ENCODE peak calls at places on chromosomes 13 and 19, in nine cellular contexts. One of them, this sample, is unnamed.

GRCh38 chr13:29754486-29754806 is 96.0 kb downstream of the UBL3 start:
- DNase-seq in lung: no peak
- DNase-seq in lower lobe of right lung: no peak
- DNase-seq in neural progenitor cell: no peak
- DNase-seq in tibial nerve: no peak
- DNase-seq in mesenchymal stem cell: peak
- DNase-seq in uterus: no peak
- DNase-seq in endodermal cell: peak
- DNase-seq in ovary: no peak
- DNase-seq in this sample: peak

GRCh38 chr19:36125557-36125956 is 10.3 kb downstream of the TBCB start:
- DNase-seq in lower lobe of right lung: no peak
- DNase-seq in neural progenitor cell: no peak
- DNase-seq in endodermal cell: no peak
- DNase-seq in mesenchymal stem cell: no peak
- DNase-seq in ovary: no peak
- DNase-seq in tibial nerve: no peak
- DNase-seq in lung: no peak
- DNase-seq in uterus: no peak
- DNase-seq in this sample: no peak

GRCh38 chr19:19238126-19238894 is 26.6 kb downstream of the NCAN start:
- DNase-seq in lower lobe of right lung: no peak
- DNase-seq in endodermal cell: no peak
- DNase-seq in uterus: no peak
- DNase-seq in mesenchymal stem cell: no peak
- DNase-seq in ovary: no peak
- DNase-seq in neural progenitor cell: no peak
- DNase-seq in lung: no peak
- DNase-seq in tibial nerve: no peak
- DNase-seq in this sample: no peak

GRCh38 chr13:24036115-24036514 is 124.4 kb upstream of the SPATA13 start:
- DNase-seq in uterus: no peak
- DNase-seq in ovary: no peak
- DNase-seq in tibial nerve: no peak
- DNase-seq in endodermal cell: no peak
- DNase-seq in neural progenitor cell: no peak
- DNase-seq in lower lobe of right lung: no peak
- DNase-seq in mesenchymal stem cell: no peak
- DNase-seq in lung: peak
- DNase-seq in this sample: no peak

GRCh38 chr19:17075860-17076538 is 422 bp downstream of the MYO9B start:
- DNase-seq in ovary: no peak
- DNase-seq in neural progenitor cell: peak
- DNase-seq in tibial nerve: no peak
- DNase-seq in lung: peak
- DNase-seq in endodermal cell: no peak
- DNase-seq in uterus: peak
- DNase-seq in mesenchymal stem cell: peak
- DNase-seq in lower lobe of right lung: peak
- DNase-seq in this sample: peak

GRCh38 chr19:2624537-2625091 is 77.9 kb downstream of the GNG7 start:
- DNase-seq in mesenchymal stem cell: no peak
- DNase-seq in ovary: no peak
- DNase-seq in lung: no peak
- DNase-seq in neural progenitor cell: peak
- DNase-seq in endodermal cell: peak
- DNase-seq in lower lobe of right lung: peak
- DNase-seq in uterus: no peak
- DNase-seq in tibial nerve: no peak
- DNase-seq in this sample: no peak

GRCh38 chr13:33206425-33206824 is 79.1 kb downstream of the STARD13 start:
- DNase-seq in lower lobe of right lung: no peak
- DNase-seq in lung: no peak
- DNase-seq in endodermal cell: no peak
- DNase-seq in uterus: no peak
- DNase-seq in neural progenitor cell: no peak
- DNase-seq in tibial nerve: no peak
- DNase-seq in mesenchymal stem cell: peak
- DNase-seq in ovary: no peak
- DNase-seq in this sample: no peak

GRCh38 chr19:49403404-49404187 is 15.5 kb downstream of the KASH5 start:
- DNase-seq in lung: no peak
- DNase-seq in neural progenitor cell: peak
- DNase-seq in ovary: no peak
- DNase-seq in uterus: no peak
- DNase-seq in lower lobe of right lung: no peak
- DNase-seq in mesenchymal stem cell: no peak
- DNase-seq in tibial nerve: no peak
- DNase-seq in endodermal cell: peak
- DNase-seq in this sample: peak

GRCh38 chr19:34336781-34337271 is 28.2 kb upstream of the GPI start:
- DNase-seq in lung: no peak
- DNase-seq in ovary: no peak
- DNase-seq in mesenchymal stem cell: peak
- DNase-seq in endodermal cell: no peak
- DNase-seq in tibial nerve: peak
- DNase-seq in neural progenitor cell: peak
- DNase-seq in uterus: no peak
- DNase-seq in lower lobe of right lung: no peak
- DNase-seq in this sample: no peak

GRCh38 chr13:91381371-91381770 is 17.1 kb upstream of the GPC5 start:
- DNase-seq in mesenchymal stem cell: peak
- DNase-seq in tibial nerve: no peak
- DNase-seq in ovary: no peak
- DNase-seq in lower lobe of right lung: no peak
- DNase-seq in uterus: no peak
- DNase-seq in lung: no peak
- DNase-seq in neural progenitor cell: peak
- DNase-seq in endodermal cell: no peak
- DNase-seq in this sample: peak

GRCh38 chr13:36882829-36883390 is 37.1 kb downstream of the SMAD9 start:
- DNase-seq in lung: no peak
- DNase-seq in mesenchymal stem cell: no peak
- DNase-seq in lower lobe of right lung: no peak
- DNase-seq in uterus: no peak
- DNase-seq in ovary: no peak
- DNase-seq in neural progenitor cell: no peak
- DNase-seq in endodermal cell: no peak
- DNase-seq in tibial nerve: no peak
- DNase-seq in this sample: no peak

GRCh38 chr13:28530729-28531194 is 35.8 kb upstream of the FLT1 start:
- DNase-seq in lower lobe of right lung: no peak
- DNase-seq in ovary: no peak
- DNase-seq in lung: no peak
- DNase-seq in neural progenitor cell: no peak
- DNase-seq in endodermal cell: no peak
- DNase-seq in mesenchymal stem cell: peak
- DNase-seq in tibial nerve: no peak
- DNase-seq in uterus: no peak
- DNase-seq in this sample: no peak

GRCh38 chr19:31518626-31519025 is 169.4 kb upstream of the TSHZ3 start:
- DNase-seq in endodermal cell: peak
- DNase-seq in lung: no peak
- DNase-seq in tibial nerve: no peak
- DNase-seq in ovary: no peak
- DNase-seq in mesenchymal stem cell: peak
- DNase-seq in lower lobe of right lung: no peak
- DNase-seq in neural progenitor cell: no peak
- DNase-seq in uterus: no peak
- DNase-seq in this sample: no peak

GRCh38 chr19:23525265-23525862 is 130.1 kb upstream of the ZNF91 start:
- DNase-seq in uterus: no peak
- DNase-seq in ovary: no peak
- DNase-seq in endodermal cell: no peak
- DNase-seq in lung: no peak
- DNase-seq in tibial nerve: no peak
- DNase-seq in neural progenitor cell: no peak
- DNase-seq in lower lobe of right lung: no peak
- DNase-seq in mesenchymal stem cell: no peak
- DNase-seq in this sample: no peak

GRCh38 chr13:67299731-67300130 is 69.6 kb upstream of the PCDH9 start:
- DNase-seq in lung: no peak
- DNase-seq in tibial nerve: no peak
- DNase-seq in neural progenitor cell: no peak
- DNase-seq in ovary: no peak
- DNase-seq in endodermal cell: no peak
- DNase-seq in mesenchymal stem cell: no peak
- DNase-seq in lower lobe of right lung: no peak
- DNase-seq in uterus: no peak
- DNase-seq in this sample: peak

GRCh38 chr19:21677696-21678418 is 89.5 kb downstream of the ZNF100 start:
- DNase-seq in uterus: no peak
- DNase-seq in endodermal cell: no peak
- DNase-seq in lung: no peak
- DNase-seq in ovary: no peak
- DNase-seq in lower lobe of right lung: no peak
- DNase-seq in tibial nerve: no peak
- DNase-seq in neural progenitor cell: no peak
- DNase-seq in mesenchymal stem cell: no peak
- DNase-seq in this sample: no peak

DNA sequence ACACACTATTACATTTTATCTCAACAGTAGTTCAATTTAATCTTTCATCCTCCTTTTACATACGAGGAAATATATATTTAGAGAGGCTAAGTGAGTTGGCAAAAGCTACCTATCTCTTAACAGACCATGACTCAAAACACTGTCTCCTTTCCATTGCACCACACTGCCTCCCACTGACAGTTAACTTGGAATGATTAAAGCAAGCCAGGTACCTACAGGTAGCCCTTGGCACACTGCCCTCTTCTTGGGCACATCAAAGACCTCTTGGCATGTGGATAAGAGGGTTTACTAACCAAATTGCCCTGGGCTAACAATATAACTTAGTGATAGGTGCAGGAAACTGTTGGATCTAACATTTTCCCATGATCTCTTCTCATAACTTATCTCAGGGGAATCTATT is 1.9 kb downstream of the ABHD13 start:
- DNase-seq in endodermal cell: peak
- DNase-seq in neural progenitor cell: no peak
- DNase-seq in mesenchymal stem cell: no peak
- DNase-seq in ovary: no peak
- DNase-seq in uterus: no peak
- DNase-seq in lower lobe of right lung: peak
- DNase-seq in tibial nerve: no peak
- DNase-seq in lung: peak
- DNase-seq in this sample: no peak
- H3K4me3 ChIP-seq in endodermal cell: peak
- H3K4me3 ChIP-seq in neural progenitor cell: no peak
- H3K4me3 ChIP-seq in mesenchymal stem cell: no peak
- H3K4me3 ChIP-seq in ovary: no peak
- H3K4me3 ChIP-seq in uterus: no peak
- H3K4me3 ChIP-seq in lower lobe of right lung: peak
- H3K4me3 ChIP-seq in tibial nerve: no peak
- H3K4me3 ChIP-seq in lung: no peak
- H3K4me3 ChIP-seq in this sample: no peak

DNA sequence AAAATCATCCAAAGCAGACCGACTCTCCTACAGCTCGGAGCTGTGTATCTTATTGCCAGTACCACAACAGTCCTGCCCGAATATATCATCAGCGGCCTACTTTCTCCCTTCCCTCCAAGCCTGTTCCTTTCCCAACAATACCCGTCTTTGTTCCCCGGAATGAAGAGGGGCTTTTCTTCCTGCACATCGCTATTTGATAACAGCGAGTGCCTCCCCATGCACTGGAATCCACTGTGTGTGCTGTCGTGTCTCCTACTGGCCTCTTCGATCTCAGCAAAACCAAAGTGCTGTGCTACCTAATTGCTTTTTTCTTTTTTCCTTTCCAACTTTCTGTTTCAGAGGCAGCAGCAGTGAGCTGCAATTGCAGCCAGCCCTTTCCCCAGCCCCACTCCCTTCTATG is 43.5 kb downstream of the EFNB2 start:
- DNase-seq in endodermal cell: no peak
- DNase-seq in tibial nerve: no peak
- DNase-seq in lower lobe of right lung: no peak
- DNase-seq in lung: no peak
- DNase-seq in mesenchymal stem cell: no peak
- DNase-seq in neural progenitor cell: no peak
- DNase-seq in uterus: no peak
- DNase-seq in ovary: no peak
- DNase-seq in this sample: no peak
- H3K27ac ChIP-seq in endodermal cell: peak
- H3K27ac ChIP-seq in tibial nerve: peak
- H3K27ac ChIP-seq in lower lobe of right lung: peak
- H3K27ac ChIP-seq in lung: no peak
- H3K27ac ChIP-seq in mesenchymal stem cell: no peak
- H3K27ac ChIP-seq in neural progenitor cell: peak
- H3K27ac ChIP-seq in uterus: peak
- H3K27ac ChIP-seq in ovary: no peak
- H3K27ac ChIP-seq in this sample: no peak

GRCh38 chr13:95704510-95704909 is 27.6 kb downstream of the DNAJC3 start:
- DNase-seq in ovary: no peak
- DNase-seq in neural progenitor cell: no peak
- DNase-seq in mesenchymal stem cell: no peak
- DNase-seq in tibial nerve: no peak
- DNase-seq in uterus: no peak
- DNase-seq in endodermal cell: no peak
- DNase-seq in lower lobe of right lung: no peak
- DNase-seq in lung: no peak
- DNase-seq in this sample: peak
- H3K4me3 ChIP-seq in ovary: no peak
- H3K4me3 ChIP-seq in neural progenitor cell: no peak
- H3K4me3 ChIP-seq in mesenchymal stem cell: no peak
- H3K4me3 ChIP-seq in tibial nerve: no peak
- H3K4me3 ChIP-seq in uterus: no peak
- H3K4me3 ChIP-seq in endodermal cell: no peak
- H3K4me3 ChIP-seq in lower lobe of right lung: no peak
- H3K4me3 ChIP-seq in lung: no peak
- H3K4me3 ChIP-seq in this sample: no peak

GRCh38 chr13:59982631-59983382 is 180.9 kb downstream of the DIAPH3 start:
- DNase-seq in tibial nerve: no peak
- DNase-seq in uterus: no peak
- DNase-seq in mesenchymal stem cell: peak
- DNase-seq in lung: no peak
- DNase-seq in endodermal cell: no peak
- DNase-seq in neural progenitor cell: no peak
- DNase-seq in lower lobe of right lung: no peak
- DNase-seq in ovary: no peak
- DNase-seq in this sample: peak
- H3K27ac ChIP-seq in tibial nerve: no peak
- H3K27ac ChIP-seq in uterus: no peak
- H3K27ac ChIP-seq in mesenchymal stem cell: no peak
- H3K27ac ChIP-seq in lung: no peak
- H3K27ac ChIP-seq in endodermal cell: no peak
- H3K27ac ChIP-seq in neural progenitor cell: no peak
- H3K27ac ChIP-seq in lower lobe of right lung: no peak
- H3K27ac ChIP-seq in ovary: no peak
- H3K27ac ChIP-seq in this sample: peak